ENCODE peak calls at places on chromosomes 13 and 19, in five cellular contexts. P is heart left ventricle, E is left ventricle myocardium inferior, F is aorta, Q is heart right ventricle. N is an unnamed sample. For H3K27me3, the result is how much of the 10 kb centered on the place peaks cover.

GRCh38 chr19:28884786-28885476 is 328.0 kb downstream of the UQCRFS1 start:
- DNase-seq in P (peak), E (peak), F (no peak), Q (peak), N (no peak)

GRCh38 chr13:98147521-98147920 is 4.6 kb downstream of the FARP1 start:
- DNase-seq in P (no peak), E (no peak), F (no peak), Q (no peak), N (no peak)

GRCh38 chr13:98089246-98089645 is 53.6 kb upstream of the FARP1 start:
- DNase-seq in P (no peak), E (no peak), F (no peak), Q (no peak), N (no peak)

GRCh38 chr13:51905787-51906186 is 44.0 kb downstream of the CCDC70 start:
- DNase-seq in P (no peak), E (no peak), F (no peak), Q (no peak), N (no peak)

GRCh38 chr13:49840266-49840665 is 47.8 kb upstream of the KPNA3 start:
- DNase-seq in P (no peak), E (no peak), F (no peak), Q (no peak), N (peak)

GRCh38 chr19:13872339-13872694 is 4.6 kb upstream of the NANOS3 start:
- DNase-seq in P (no peak), E (no peak), F (no peak), Q (no peak), N (no peak)

GRCh38 chr19:22623841-22624221 is 10.3 kb upstream of the ZNF492 start:
- DNase-seq in P (no peak), E (no peak), F (no peak), Q (no peak), N (no peak)

GRCh38 chr13:50760751-50761150 is 82.7 kb downstream of the DLEU7 start:
- DNase-seq in P (no peak), E (no peak), F (no peak), Q (no peak), N (no peak)

GRCh38 chr13:45510671-45511070 is 45.9 kb downstream of the COG3 start:
- DNase-seq in P (no peak), E (no peak), F (no peak), Q (no peak), N (no peak)

GRCh38 chr13:61413572-61413971 is 2.1 kb downstream of the PCDH20 start:
- DNase-seq in P (no peak), E (no peak), F (no peak), Q (no peak), N (no peak)

GRCh38 chr13:63954683-63955082 is 2539.0 kb upstream of the PCDH20 start:
- DNase-seq in P (no peak), E (no peak), F (no peak), Q (no peak), N (no peak)

GRCh38 chr19:19171821-19172532 is 1.9 kb upstream of the MEF2B start:
- DNase-seq in P (no peak), E (no peak), F (no peak), Q (no peak), N (no peak)

GRCh38 chr19:57813919-57814504 is 701 bp downstream of the ZNF552 start:
- DNase-seq in P (no peak), E (no peak), F (no peak), Q (no peak), N (no peak)

GRCh38 chr19:48868196-48868886 is at the start of gene PLEKHA4:
- DNase-seq in P (peak), E (peak), F (peak), Q (peak), N (peak)

GRCh38 chr13:102289606-102290005 is 112.2 kb downstream of the FGF14 start:
- DNase-seq in P (no peak), E (no peak), F (no peak), Q (no peak), N (no peak)

GRCh38 chr19:43755256-43755801 is 567 bp upstream of the SMG9 start:
- DNase-seq in P (peak), E (peak), F (peak), Q (peak), N (peak)

GRCh38 chr19:49150106-49150943 is 4.9 kb downstream of the HRC start:
- DNase-seq in P (peak), E (peak), F (peak), Q (peak), N (peak)

GRCh38 chr13:100808330-100808729 is 133.7 kb upstream of the TMTC4 start:
- DNase-seq in P (no peak), E (no peak), F (no peak), Q (no peak), N (no peak)

GRCh38 chr13:25281193-25281936 is 5.9 kb downstream of the MTMR6 start:
- DNase-seq in P (no peak), E (no peak), F (no peak), Q (no peak), N (no peak)

GRCh38 chr13:104372128-104372527 is 1305.9 kb upstream of the SLC10A2 start:
- DNase-seq in P (no peak), E (no peak), F (no peak), Q (no peak), N (no peak)

GRCh38 chr13:23578411-23579071 is 8.3 kb downstream of the TNFRSF19 start:
- DNase-seq in P (peak), E (peak), F (peak), Q (peak), N (peak)

GRCh38 chr19:44747739-44748425 is 626 bp upstream of the BCL3 start:
- DNase-seq in P (peak), E (peak), F (peak), Q (peak), N (peak)

GRCh38 chr19:35513975-35514809 is 743 bp upstream of the DMKN start:
- DNase-seq in P (no peak), E (no peak), F (no peak), Q (no peak), N (no peak)

GRCh38 chr19:33622809-33623511 is 1.2 kb downstream of the CHST8 start:
- DNase-seq in P (no peak), E (no peak), F (no peak), Q (no peak), N (no peak)

GRCh38 chr13:99657848-99658265 is 156.6 kb downstream of the TM9SF2 start:
- DNase-seq in P (peak), E (peak), F (peak), Q (peak), N (no peak)

GRCh38 chr13:22960827-22961226 is 220.0 kb upstream of the SGCG start:
- DNase-seq in P (no peak), E (no peak), F (no peak), Q (no peak), N (peak)

GRCh38 chr13:111029957-111030609 is 85.0 kb upstream of the ARHGEF7 start:
- DNase-seq in P (no peak), E (no peak), F (no peak), Q (no peak), N (peak)

GRCh38 chr19:43809762-43810696 is 7.8 kb upstream of the LYPD5 start:
- DNase-seq in P (no peak), E (no peak), F (no peak), Q (no peak), N (no peak)

GRCh38 chr19:37951816-37952210 is 44.8 kb downstream of the SIPA1L3 start:
- DNase-seq in P (no peak), E (no peak), F (no peak), Q (no peak), N (no peak)

GRCh38 chr13:48304132-48304876 is 753 bp downstream of the RB1 start:
- DNase-seq in P (peak), E (peak), F (peak), Q (peak), N (no peak)

GRCh38 chr13:52348081-52348480 is 57.9 kb downstream of the THSD1 start:
- DNase-seq in P (no peak), E (no peak), F (no peak), Q (peak), N (no peak)

GRCh38 chr13:32265726-32266125 is 49.4 kb downstream of the ZAR1L start:
- DNase-seq in P (no peak), E (no peak), F (no peak), Q (no peak), N (no peak)

GRCh38 chr13:113545931-113546516 is 38.5 kb upstream of the TFDP1 start:
- DNase-seq in P (no peak), E (no peak), F (no peak), Q (no peak), N (peak)

GRCh38 chr19:57656346-57656745 is 12.4 kb upstream of the ZSCAN4 start:
- DNase-seq in P (no peak), E (no peak), F (no peak), Q (no peak), N (no peak)

GRCh38 chr19:57850553-57851017 is 926 bp downstream of the ZNF587 start:
- DNase-seq in P (no peak), E (no peak), F (no peak), Q (peak), N (no peak)

GRCh38 chr19:14871619-14872230 is 14.2 kb downstream of the OR7A17 start:
- DNase-seq in P (no peak), E (no peak), F (no peak), Q (no peak), N (no peak)

GRCh38 chr19:36773223-36773579 is 594 bp upstream of the ZNF850 start:
- DNase-seq in P (no peak), E (no peak), F (no peak), Q (no peak), N (no peak)

GRCh38 chr19:36772341-36773222 is at the start of gene ZNF850:
- DNase-seq in P (peak), E (peak), F (peak), Q (peak), N (peak)

GRCh38 chr19:36771275-36772231 is 1.1 kb downstream of the ZNF850 start:
- DNase-seq in P (peak), E (peak), F (peak), Q (peak), N (peak)

DNA sequence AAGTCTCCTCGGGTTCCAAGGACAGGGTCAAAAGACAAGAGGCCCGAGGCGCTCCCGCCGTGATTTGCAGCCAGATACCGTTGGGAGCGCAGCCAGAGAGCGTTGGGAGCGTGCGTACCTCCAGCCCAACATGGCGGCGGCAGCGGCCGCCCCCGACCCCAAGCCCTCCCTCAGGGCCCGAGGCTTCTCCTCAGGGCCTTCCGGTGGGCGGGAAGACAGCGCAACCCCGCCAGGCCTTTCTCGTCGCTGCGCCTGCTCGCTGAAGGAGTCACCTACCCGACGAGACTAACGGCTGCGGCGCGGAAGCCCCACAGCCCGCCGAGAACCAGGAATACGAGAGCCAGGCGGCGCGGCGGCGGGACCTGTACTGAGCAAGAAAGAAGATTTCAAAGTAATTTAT is 3.2 kb upstream of the ZNF850 start:
- DNase-seq in P (peak), E (peak), F (peak), Q (peak), N (no peak)
- H3K27me3 ChIP-seq in P (under half), E (under half), F (under half), Q (under half), N (under half)

GRCh38 chr19:16458391-16459128 is 13.2 kb downstream of the EPS15L1 start:
- DNase-seq in P (no peak), E (no peak), F (no peak), Q (no peak), N (peak)
- H3K27ac ChIP-seq in P (peak), E (peak), F (no peak), Q (peak), N (no peak)

GRCh38 chr19:47240561-47240960 is 9.6 kb upstream of the BBC3 start:
- DNase-seq in P (no peak), E (no peak), F (no peak), Q (no peak), N (no peak)
- H3K4me3 ChIP-seq in P (no peak), E (no peak), F (no peak), Q (no peak), N (no peak)

GRCh38 chr19:7859766-7860165 is 14.4 kb downstream of the PRR36 start:
- DNase-seq in P (no peak), E (no peak), F (no peak), Q (no peak), N (peak)
- H3K27me3 ChIP-seq in P (under half), E (under half), F (under half), Q (under half), N (half or more)

GRCh38 chr13:40261361-40261760 is 405.1 kb downstream of the FOXO1 start:
- DNase-seq in P (no peak), E (no peak), F (no peak), Q (no peak), N (no peak)

GRCh38 chr13:40254394-40254793 is 412.0 kb downstream of the FOXO1 start:
- DNase-seq in P (no peak), E (no peak), F (no peak), Q (no peak), N (no peak)

GRCh38 chr13:40261947-40262346 is 404.5 kb downstream of the FOXO1 start:
- DNase-seq in P (no peak), E (no peak), F (no peak), Q (no peak), N (no peak)

GRCh38 chr13:40255551-40255950 is 410.9 kb downstream of the FOXO1 start:
- DNase-seq in P (no peak), E (no peak), F (no peak), Q (no peak), N (no peak)

DNA sequence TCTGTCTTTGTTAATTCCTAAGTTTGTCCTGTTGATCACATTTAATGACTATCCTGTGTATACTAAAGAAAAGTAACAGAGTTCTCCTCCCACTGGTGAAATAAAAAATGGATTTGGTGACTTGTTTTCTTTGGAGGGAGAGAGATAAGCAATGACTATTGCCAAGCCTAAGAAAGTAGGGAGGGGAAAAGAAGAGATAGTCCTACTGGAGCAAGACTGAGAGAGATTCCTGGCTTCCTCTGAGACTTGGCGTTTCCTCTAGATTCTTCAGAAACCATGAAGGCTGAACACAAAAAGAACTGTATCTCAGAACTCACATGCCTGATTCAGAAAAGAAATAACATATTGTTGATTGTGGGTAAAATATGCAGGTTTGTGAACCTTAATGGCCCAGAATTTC is 406.5 kb downstream of the FOXO1 start:
- DNase-seq in P (no peak), E (no peak), F (no peak), Q (no peak), N (no peak)
- H3K27ac ChIP-seq in P (peak), E (peak), F (no peak), Q (no peak), N (no peak)

DNA sequence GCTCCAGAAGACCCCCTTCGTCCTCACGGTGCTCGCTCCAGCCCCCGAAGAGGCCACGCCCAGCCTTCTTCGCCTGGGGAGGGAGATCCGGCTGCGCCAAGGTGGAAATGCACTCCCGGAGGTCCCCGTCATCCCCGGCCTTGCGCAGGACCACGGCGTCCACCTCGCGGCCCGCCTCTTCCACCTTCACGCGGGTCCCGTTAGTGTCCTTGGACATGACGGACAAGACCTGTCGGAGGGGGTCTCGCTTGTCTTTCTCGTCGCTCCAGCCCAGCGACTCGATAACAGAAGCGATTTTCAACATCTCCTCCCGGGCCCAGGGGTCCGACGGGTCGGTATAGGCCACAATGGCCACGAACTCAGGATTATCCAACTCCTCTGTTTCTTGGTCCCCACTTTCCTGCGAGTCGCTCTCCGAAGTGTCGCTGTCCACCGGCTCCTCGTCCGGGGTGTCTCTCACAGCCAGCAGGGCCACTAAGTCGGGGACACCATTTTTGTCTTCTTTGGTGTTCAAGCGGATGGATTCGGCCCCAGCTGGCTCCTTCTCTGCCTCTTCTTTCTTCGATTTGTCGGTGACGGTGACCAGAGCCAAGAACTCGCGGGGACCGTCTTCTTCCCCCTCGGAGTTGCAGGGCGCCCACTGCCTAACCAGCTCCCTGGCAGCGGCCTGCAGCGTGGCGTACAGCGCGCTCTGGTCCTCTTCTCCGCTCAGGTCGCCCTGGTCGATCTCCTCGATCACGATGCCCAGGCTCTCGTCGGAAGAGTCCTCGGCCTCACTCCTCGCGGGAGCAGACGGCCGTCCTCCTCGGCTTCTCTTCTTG is 1.3 kb downstream of the PNMA8B start:
- DNase-seq in P (no peak), E (no peak), F (peak), Q (no peak), N (no peak)
- H3K4me3 ChIP-seq in P (peak), E (peak), F (no peak), Q (peak), N (peak)

N was measured in left lung.